ENCODE peak calls at places on chromosomes 16 and 17, in eight cellular contexts. O, N, R, Q, C, W, T and L are unnamed samples.

GRCh38 chr17:4020096-4020495 is 55.9 kb upstream of the ATP2A3 start:
- DNase-seq in R (no peak), N (no peak), Q (no peak), T (no peak), C (no peak), W (no peak), O (no peak), L (no peak)

GRCh38 chr17:38579934-38580333 is 25.8 kb downstream of the SRCIN1 start:
- DNase-seq in W (no peak), C (no peak), N (peak), R (peak), O (peak), T (no peak), Q (no peak), L (peak)

GRCh38 chr17:39653316-39653661 is 11.9 kb upstream of the TCAP start:
- DNase-seq in W (no peak), Q (no peak), N (no peak), C (no peak), R (no peak), O (no peak), T (no peak), L (no peak)

GRCh38 chr16:75070055-75070841 is 46.3 kb downstream of the LDHD start:
- DNase-seq in T (peak), Q (no peak), W (no peak), O (no peak), R (no peak), N (peak), C (no peak), L (no peak)

GRCh38 chr17:82205720-82206508 is 6.7 kb downstream of the CCDC57 start:
- DNase-seq in N (peak), O (peak), W (peak), Q (peak), R (peak), C (no peak), T (peak), L (no peak)

GRCh38 chr17:51487947-51488346 is 227.6 kb downstream of the UTP18 start:
- DNase-seq in Q (no peak), W (no peak), R (no peak), N (no peak), T (peak), C (no peak), O (peak), L (no peak)

GRCh38 chr16:14071576-14072271 is 605 bp downstream of the MRTFB start:
- DNase-seq in N (peak), R (peak), Q (peak), O (no peak), T (no peak), W (no peak), C (no peak), L (no peak)

GRCh38 chr16:67482260-67482924 is 955 bp downstream of the AGRP start:
- DNase-seq in Q (no peak), N (peak), T (no peak), W (no peak), R (no peak), O (no peak), C (no peak), L (no peak)

GRCh38 chr17:39702901-39703893 is 3.3 kb downstream of the ERBB2 start:
- DNase-seq in T (no peak), Q (no peak), O (no peak), W (no peak), C (no peak), N (no peak), R (no peak), L (no peak)

GRCh38 chr17:43905985-43906852 is 1.1 kb downstream of the MPP2 start:
- DNase-seq in R (peak), Q (peak), C (no peak), T (peak), O (no peak), W (no peak), N (peak), L (peak)

GRCh38 chr16:89700649-89701424 is 668 bp downstream of the SPATA2L start:
- DNase-seq in R (no peak), N (peak), W (peak), T (peak), Q (peak), O (peak), C (no peak), L (no peak)

GRCh38 chr17:49290690-49291326 is 60.2 kb upstream of the PHOSPHO1 start:
- DNase-seq in C (no peak), R (no peak), W (no peak), T (no peak), O (no peak), Q (peak), N (no peak), L (peak)